ENCODE peak calls at places on chromosomes 13 and 19, in nine cellular contexts. X is thoracic aorta, S is endodermal cell, B is neuronal stem cell, Y is body of pancreas, I is PC-3, M is heart left ventricle, O is IMR-90, T is fibroblast of lung. N is an unnamed sample. For H3K9me3, the result is how much of the 10 kb centered on the place peaks cover.

GRCh38 chr19:30676990-30677679 is 305.0 kb downstream of the ZNF536 start:
- DNase-seq in X (no peak), S (no peak), B (no peak), Y (peak), I (no peak), M (no peak), O (no peak), T (no peak), N (no peak)

GRCh38 chr13:97335488-97336134 is 98.4 kb upstream of the RAP2A start:
- DNase-seq in X (no peak), S (no peak), B (no peak), Y (no peak), I (no peak), M (no peak), O (no peak), T (no peak), N (no peak)

GRCh38 chr13:32905063-32905863 is 111.0 kb upstream of the KL start:
- DNase-seq in X (no peak), S (no peak), B (no peak), Y (no peak), I (peak), M (no peak), O (peak), T (peak), N (no peak)

GRCh38 chr19:13629687-13630357 is 123.5 kb upstream of the CACNA1A start:
- DNase-seq in X (no peak), S (no peak), B (no peak), Y (no peak), I (peak), M (no peak), O (peak), T (peak), N (no peak)

GRCh38 chr19:45471116-45471865 is 3.5 kb downstream of the FOSB start:
- DNase-seq in X (no peak), S (no peak), B (no peak), Y (no peak), I (no peak), M (no peak), O (no peak), T (no peak), N (no peak)

GRCh38 chr13:97028441-97029299 is 34.4 kb upstream of the OXGR1 start:
- DNase-seq in X (no peak), S (peak), B (peak), Y (peak), I (peak), M (no peak), O (peak), T (peak), N (peak)

GRCh38 chr13:107866666-107867623 is 348.4 kb downstream of the LIG4 start:
- DNase-seq in X (no peak), S (peak), B (peak), Y (no peak), I (peak), M (no peak), O (peak), T (peak), N (no peak)

GRCh38 chr13:66660013-66660804 is 569.9 kb downstream of the PCDH9 start:
- DNase-seq in X (no peak), S (no peak), B (no peak), Y (no peak), I (peak), M (no peak), O (peak), T (peak), N (no peak)

GRCh38 chr19:38841787-38842438 is 7.9 kb downstream of the HNRNPL start:
- DNase-seq in X (no peak), S (no peak), B (no peak), Y (no peak), I (no peak), M (no peak), O (no peak), T (no peak), N (no peak)

GRCh38 chr19:16347706-16348105 is 23.1 kb downstream of the KLF2 start:
- DNase-seq in X (no peak), S (no peak), B (no peak), Y (no peak), I (no peak), M (no peak), O (no peak), T (no peak), N (no peak)

GRCh38 chr13:33645591-33646554 is 172.1 kb upstream of the RFC3 start:
- DNase-seq in X (no peak), S (no peak), B (no peak), Y (no peak), I (no peak), M (no peak), O (no peak), T (no peak), N (no peak)

GRCh38 chr19:570315-570714 is 2.1 kb upstream of the BSG start:
- DNase-seq in X (no peak), S (peak), B (no peak), Y (no peak), I (no peak), M (peak), O (no peak), T (no peak), N (peak)

GRCh38 chr13:25977216-25977615 is 74.6 kb downstream of the SHISA2 start:
- DNase-seq in X (no peak), S (peak), B (no peak), Y (peak), I (no peak), M (no peak), O (no peak), T (peak), N (no peak)

GRCh38 chr19:35902870-35903475 is 644 bp downstream of the HCST start:
- DNase-seq in X (no peak), S (no peak), B (no peak), Y (no peak), I (no peak), M (no peak), O (no peak), T (no peak), N (no peak)
- H3K4me3 ChIP-seq in X (peak), S (peak), B (no peak), Y (no peak), I (peak), M (peak), O (no peak), T (no peak), N (peak)

GRCh38 chr13:19059016-19059780 is 122.4 kb downstream of the TUBA3C start:
- DNase-seq in X (no peak), S (no peak), B (no peak), Y (no peak), I (no peak), M (peak), O (no peak), T (no peak), N (no peak)

GRCh38 chr13:19058566-19058965 is 123.1 kb downstream of the TUBA3C start:
- DNase-seq in X (no peak), S (no peak), B (no peak), Y (no peak), I (no peak), M (no peak), O (no peak), T (no peak), N (no peak)

GRCh38 chr13:19056984-19057490 is 124.6 kb downstream of the TUBA3C start:
- DNase-seq in X (no peak), S (no peak), B (no peak), Y (no peak), I (no peak), M (no peak), O (no peak), T (no peak), N (no peak)

GRCh38 chr13:19056355-19056880 is 125.2 kb downstream of the TUBA3C start:
- DNase-seq in X (no peak), S (no peak), B (no peak), Y (no peak), I (no peak), M (no peak), O (no peak), T (no peak), N (no peak)

DNA sequence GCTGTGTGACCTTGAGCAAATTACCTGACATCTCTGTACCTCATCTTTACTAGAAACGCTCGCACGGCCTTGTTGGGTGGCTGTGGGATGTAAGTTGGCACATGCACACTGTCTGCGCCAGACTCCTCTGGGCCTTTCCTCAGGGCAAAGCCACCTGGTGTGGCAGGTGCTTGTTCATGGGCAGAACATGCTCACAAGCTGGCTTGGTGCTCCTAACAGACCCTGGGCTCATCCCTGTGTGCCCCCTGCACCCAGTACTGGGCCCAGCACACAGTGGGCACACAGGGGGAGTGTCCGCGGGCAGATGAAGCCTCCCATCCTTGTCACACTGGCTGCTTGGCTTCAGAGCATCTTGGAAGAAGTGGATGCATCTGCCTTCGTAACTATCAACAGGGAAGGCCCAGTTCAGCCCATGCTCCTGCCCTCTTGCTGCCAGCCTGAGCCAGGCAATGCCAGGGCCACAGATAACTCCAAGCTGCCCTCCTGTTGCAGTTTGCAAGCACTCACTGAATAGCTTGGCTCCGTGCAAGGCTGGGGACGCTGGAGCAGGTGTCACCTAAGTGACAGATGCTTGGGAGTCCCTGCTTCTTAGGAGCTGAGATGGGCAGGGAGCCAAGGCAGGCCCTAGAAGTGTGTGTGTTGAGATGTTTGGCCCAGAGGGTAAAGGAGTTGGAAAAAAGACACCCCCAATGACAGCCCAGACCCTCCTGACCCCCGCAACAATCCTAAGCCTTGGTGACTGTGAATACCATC is 123.9 kb downstream of the TUBA3C start:
- DNase-seq in X (no peak), S (no peak), B (no peak), Y (no peak), I (no peak), M (no peak), O (no peak), T (no peak), N (no peak)
- H3K9me3 ChIP-seq in X (under half), S (half or more), B (under half), Y (under half), I (under half), M (under half), O (half or more), T (under half), N (under half)

DNA sequence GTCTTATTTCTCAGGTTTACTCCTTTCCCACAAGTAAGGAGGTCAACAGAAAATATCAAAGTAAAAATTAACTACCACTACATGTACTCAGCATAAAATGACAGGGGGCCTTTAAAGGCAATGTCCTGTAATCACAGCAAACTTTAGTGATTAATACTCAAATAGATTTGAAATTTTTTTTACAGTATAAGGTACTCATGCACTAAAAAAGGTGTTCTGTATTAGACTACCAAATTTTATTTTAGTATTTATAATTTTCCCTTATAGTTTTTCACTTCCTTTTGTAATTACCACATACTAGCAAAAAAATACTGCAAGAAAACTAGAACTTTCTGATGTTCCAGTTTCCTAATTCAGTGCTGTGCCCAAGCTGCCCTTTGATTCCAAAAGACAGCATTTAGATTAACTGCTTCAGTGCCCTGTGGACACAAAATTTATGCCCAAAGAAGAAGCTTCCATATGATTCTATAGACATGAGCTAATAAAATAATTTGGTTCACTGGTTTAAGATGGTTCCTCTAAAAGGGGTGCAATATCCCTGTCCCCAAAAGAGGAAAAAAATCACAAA is 70.6 kb downstream of the KLF12 start:
- DNase-seq in X (no peak), S (no peak), B (no peak), Y (no peak), I (no peak), M (no peak), O (no peak), T (no peak), N (no peak)
- H3K27ac ChIP-seq in X (peak), S (no peak), B (no peak), Y (no peak), I (no peak), M (peak), O (no peak), T (no peak), N (peak)

DNA sequence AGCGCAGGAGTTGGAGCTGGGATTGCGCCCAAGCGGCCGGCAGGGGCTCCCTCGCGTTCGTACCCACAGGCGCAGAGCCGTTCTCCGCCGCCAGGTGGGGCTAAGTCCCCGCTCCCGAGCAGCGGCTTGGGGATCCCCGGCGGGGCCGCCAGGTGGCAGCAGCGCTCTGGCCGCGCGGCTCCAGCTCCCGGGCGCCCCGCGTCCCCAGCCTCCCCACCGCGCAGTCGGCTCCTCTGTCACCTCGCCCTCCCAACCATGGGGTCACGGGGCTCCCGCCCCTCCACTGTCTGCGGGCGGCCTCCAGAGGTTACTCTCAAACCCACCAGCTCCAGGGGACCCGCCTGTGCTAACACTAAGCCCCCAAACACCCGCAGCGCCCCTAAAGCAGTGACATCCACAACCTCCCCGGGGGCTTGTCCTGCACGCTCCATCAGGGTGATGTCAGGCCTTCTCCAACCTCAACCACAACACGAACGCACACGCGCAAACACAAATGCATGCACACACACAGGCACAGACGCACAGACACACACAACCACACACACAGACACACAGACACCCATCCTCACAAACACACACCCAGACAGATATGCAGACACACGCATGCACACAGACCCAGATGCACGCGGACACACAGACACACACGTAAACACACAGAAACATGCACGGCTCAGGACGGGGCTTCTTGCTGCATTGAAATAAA is 18.4 kb upstream of the KCTD15 start:
- DNase-seq in X (no peak), S (peak), B (peak), Y (peak), I (peak), M (peak), O (peak), T (peak), N (peak)
- H3K4me3 ChIP-seq in X (peak), S (no peak), B (no peak), Y (no peak), I (peak), M (peak), O (no peak), T (no peak), N (peak)

GRCh38 chr19:56821675-56822074 is 18.9 kb downstream of the PEG3 start:
- DNase-seq in X (no peak), S (no peak), B (no peak), Y (no peak), I (no peak), M (no peak), O (no peak), T (no peak), N (no peak)

GRCh38 chr19:56823956-56824355 is 16.6 kb downstream of the PEG3 start:
- DNase-seq in X (no peak), S (no peak), B (no peak), Y (no peak), I (no peak), M (no peak), O (no peak), T (no peak), N (no peak)

GRCh38 chr19:56823417-56823816 is 17.1 kb downstream of the PEG3 start:
- DNase-seq in X (no peak), S (no peak), B (no peak), Y (no peak), I (no peak), M (no peak), O (no peak), T (no peak), N (no peak)

GRCh38 chr19:56822755-56823154 is 17.8 kb downstream of the PEG3 start:
- DNase-seq in X (no peak), S (no peak), B (no peak), Y (no peak), I (no peak), M (no peak), O (no peak), T (no peak), N (no peak)

GRCh38 chr19:56821209-56821608 is 19.3 kb downstream of the PEG3 start:
- DNase-seq in X (no peak), S (no peak), B (no peak), Y (no peak), I (no peak), M (no peak), O (no peak), T (no peak), N (no peak)
- H3K9me3 ChIP-seq in X (under half), S (half or more), B (under half), Y (under half), I (under half), M (under half), O (half or more), T (under half), N (under half)

N was measured in psoas muscle.